ENCODE peak calls at places on chromosome 20, in eight cellular contexts. X, M, R, J, F, S, B and Q are unnamed samples.

GRCh38 chr20:40008177-40008576 is 680.9 kb downstream of the MAFB start:
- DNase-seq in X (no peak), M (no peak), R (no peak), J (no peak), F (no peak), S (no peak), B (no peak), Q (no peak)

GRCh38 chr20:34390769-34391447 is 27.8 kb downstream of the ITCH start:
- DNase-seq in X (no peak), M (peak), R (no peak), J (peak), F (peak), S (peak), B (no peak), Q (peak)

GRCh38 chr20:4083103-4083864 is 67.9 kb upstream of the RNF24 start:
- DNase-seq in X (no peak), M (no peak), R (no peak), J (no peak), F (no peak), S (no peak), B (no peak), Q (no peak)

GRCh38 chr20:44309763-44310663 is 989 bp downstream of the FITM2 start:
- DNase-seq in X (peak), M (no peak), R (no peak), J (no peak), F (peak), S (no peak), B (no peak), Q (peak)

GRCh38 chr20:59157961-59158541 is 5.6 kb upstream of the ZNF831 start:
- DNase-seq in X (no peak), M (no peak), R (no peak), J (no peak), F (no peak), S (no peak), B (no peak), Q (peak)

GRCh38 chr20:57676517-57677322 is 33.1 kb downstream of the PMEPA1 start:
- DNase-seq in X (no peak), M (no peak), R (no peak), J (no peak), F (no peak), S (no peak), B (peak), Q (peak)

GRCh38 chr20:434221-434620 is 26.1 kb downstream of the RBCK1 start:
- DNase-seq in X (no peak), M (no peak), R (no peak), J (no peak), F (no peak), S (no peak), B (no peak), Q (no peak)

GRCh38 chr20:25496968-25497401 is 88.3 kb downstream of the NINL start:
- DNase-seq in X (no peak), M (no peak), R (no peak), J (no peak), F (no peak), S (no peak), B (no peak), Q (no peak)

GRCh38 chr20:63052571-63053429 is 46.0 kb upstream of the BHLHE23 start:
- DNase-seq in X (no peak), M (no peak), R (no peak), J (no peak), F (no peak), S (peak), B (no peak), Q (no peak)